ENCODE peak calls at places on chromosomes 4 and X, in six cellular contexts. L is OCI-LY7, Q is A549, O is prostate gland, E is RWPE2, Y is right lobe of liver. H is an unnamed sample. For H3K4me1, the result is how much of the 10 kb centered on the place peaks cover.

GRCh38 chr4:184417802-184418511 is 56.4 kb downstream of the IRF2 start:
- DNase-seq in O (peak), Q (peak), Y (no peak), E (peak), L (no peak), H (no peak)

GRCh38 chrX:49041683-49042529 is 1.3 kb downstream of the TFE3 start:
- DNase-seq in L (peak), Q (peak), E (no peak), Y (no peak), O (no peak), H (no peak)

GRCh38 chr4:83731609-83732008 is 195.7 kb downstream of the GPAT3 start:
- DNase-seq in E (no peak), Y (no peak), Q (no peak), O (no peak), L (no peak), H (no peak)

GRCh38 chr4:139184129-139184528 is 7.1 kb upstream of the ELF2 start:
- DNase-seq in Q (no peak), E (no peak), O (no peak), Y (no peak), L (peak), H (no peak)

GRCh38 chrX:75609361-75609760 is 86.5 kb upstream of the ZDHHC15 start:
- DNase-seq in L (no peak), E (no peak), Q (no peak), O (no peak), Y (no peak), H (no peak)

GRCh38 chr4:159071178-159071968 is 31.5 kb upstream of the RAPGEF2 start:
- DNase-seq in Y (no peak), O (no peak), Q (no peak), L (no peak), E (no peak), H (no peak)

GRCh38 chr4:67765401-67765800 is 11.2 kb upstream of the GNRHR start:
- DNase-seq in Y (no peak), E (no peak), Q (no peak), L (no peak), O (no peak), H (no peak)

GRCh38 chr4:76963136-76963477 is 13.6 kb downstream of the SEPTIN11 start:
- DNase-seq in O (no peak), L (no peak), E (no peak), Q (no peak), Y (no peak), H (no peak)

GRCh38 chrX:38987135-38987780 is 186.0 kb downstream of the MID1IP1 start:
- DNase-seq in L (no peak), E (no peak), Q (no peak), Y (no peak), O (no peak), H (peak)

GRCh38 chrX:2508648-2509335 is 8.0 kb upstream of the DHRSX start:
- DNase-seq in E (no peak), L (no peak), O (no peak), Q (no peak), Y (no peak), H (no peak)

GRCh38 chr4:105232374-105232773 is 85.7 kb downstream of the TET2 start:
- DNase-seq in Y (no peak), L (no peak), O (no peak), Q (no peak), E (no peak), H (no peak)

GRCh38 chr4:105022811-105023667 is 123.6 kb upstream of the TET2 start:
- DNase-seq in Q (no peak), Y (no peak), O (no peak), L (no peak), E (no peak), H (no peak)

GRCh38 chrX:52576946-52577345 is 60.1 kb upstream of the XAGE1B start:
- DNase-seq in Y (no peak), E (no peak), O (no peak), L (no peak), Q (no peak), H (peak)

GRCh38 chr4:157713342-157713741 is 459.5 kb downstream of the GASK1B start:
- DNase-seq in L (no peak), E (no peak), O (no peak), Y (no peak), Q (no peak), H (no peak)

GRCh38 chrX:121030083-121030482 is 17.3 kb upstream of the GLUD2 start:
- DNase-seq in Y (no peak), O (no peak), Q (no peak), L (no peak), E (no peak), H (no peak)

GRCh38 chr4:81030617-81031388 is at the start of gene BMP3:
- DNase-seq in O (peak), E (no peak), L (peak), Q (no peak), Y (no peak), H (peak)

GRCh38 chr4:153790962-153791551 is 2.2 kb upstream of the SFRP2 start:
- DNase-seq in E (no peak), Y (no peak), L (no peak), O (no peak), Q (no peak), H (no peak)

GRCh38 chr4:180913750-180914149 is 1329.5 kb upstream of the TENM3 start:
- DNase-seq in Q (no peak), Y (no peak), E (no peak), O (no peak), L (no peak), H (no peak)

GRCh38 chrX:118773782-118774181 is 46.4 kb downstream of the IL13RA1 start:
- DNase-seq in L (no peak), E (no peak), O (peak), Y (no peak), Q (no peak), H (peak)

GRCh38 chr4:115537387-115537786 is 424.0 kb upstream of the NDST4 start:
- DNase-seq in E (no peak), O (no peak), Y (no peak), L (peak), Q (no peak), H (no peak)

GRCh38 chr4:168868044-168868855 is 141.8 kb downstream of the CBR4 start:
- DNase-seq in O (no peak), Q (no peak), L (no peak), Y (no peak), E (no peak), H (no peak)

GRCh38 chr4:2292679-2293108 is 30.8 kb upstream of the MXD4 start:
- DNase-seq in L (no peak), E (no peak), Y (no peak), Q (no peak), O (no peak), H (no peak)

GRCh38 chr4:78075986-78076385 is 18.9 kb downstream of the FRAS1 start:
- DNase-seq in O (no peak), Y (no peak), L (no peak), Q (no peak), E (no peak), H (no peak)

GRCh38 chr4:95102391-95102790 is 344.6 kb downstream of the BMPR1B start:
- DNase-seq in Y (no peak), L (no peak), E (no peak), O (no peak), Q (no peak), H (no peak)

GRCh38 chr4:54001558-54002365 is 62.6 kb downstream of the CHIC2 start:
- DNase-seq in Y (no peak), O (no peak), L (no peak), E (no peak), Q (no peak), H (no peak)

GRCh38 chr4:102363033-102363432 is 17.8 kb upstream of the SLC39A8 start:
- DNase-seq in E (no peak), L (no peak), Q (no peak), Y (no peak), O (no peak), H (peak)
- H3K27ac ChIP-seq in E (no peak), L (no peak), Q (no peak), Y (no peak), O (no peak), H (peak)

DNA sequence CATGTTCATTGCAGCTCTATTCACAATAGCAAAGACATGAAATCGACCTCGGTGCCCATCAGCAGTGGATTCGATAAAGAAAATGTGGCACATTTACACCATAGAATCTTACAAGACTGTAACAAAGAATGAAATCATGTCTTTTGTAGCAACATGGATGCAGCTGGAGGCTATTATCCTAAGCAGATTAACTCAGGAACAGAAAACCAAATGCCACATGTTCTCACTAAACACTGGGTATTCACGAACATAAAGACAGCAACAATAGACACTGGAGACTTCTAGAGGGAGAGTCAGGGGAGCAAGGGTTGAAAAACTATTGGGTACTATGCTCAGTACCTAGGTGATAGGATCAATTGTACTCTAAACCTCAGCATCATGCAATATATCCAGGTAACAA is 180.5 kb downstream of the PPP1R2C start:
- DNase-seq in E (no peak), L (no peak), Y (no peak), Q (no peak), O (no peak), H (no peak)
- H3K4me1 ChIP-seq in E (under half), L (under half), Y (under half), Q (under half), O (under half), H (under half)

DNA sequence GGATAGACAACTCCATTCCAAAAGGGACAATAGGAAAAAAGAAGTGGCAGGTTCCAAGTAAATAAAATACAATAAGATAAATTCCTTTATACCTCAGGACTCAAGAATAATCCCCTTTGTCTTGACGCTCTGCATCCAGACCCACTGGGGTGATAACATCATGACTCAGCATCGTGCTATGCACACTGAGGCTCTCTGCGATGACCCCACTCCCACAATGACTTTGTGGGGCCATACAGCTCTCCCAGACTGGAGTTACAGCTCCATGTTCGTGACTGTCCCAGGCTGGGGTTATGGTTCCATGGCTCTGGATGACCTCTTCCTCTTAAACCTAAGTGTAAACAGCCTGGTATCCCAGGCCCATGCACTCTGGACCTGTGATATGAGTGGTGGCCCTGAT is 254.5 kb upstream of the ADGRL3 start:
- DNase-seq in Q (no peak), E (no peak), L (no peak), Y (no peak), O (no peak), H (no peak)
- H3K27ac ChIP-seq in Q (no peak), E (no peak), L (no peak), Y (no peak), O (no peak), H (no peak)

GRCh38 chr4:88597970-88598369 is 5.7 kb downstream of the HERC3 start:
- DNase-seq in Y (no peak), E (no peak), O (no peak), L (no peak), Q (no peak), H (no peak)
- H3K4me1 ChIP-seq in Y (under half), E (half or more), O (under half), L (under half), Q (under half), H (under half)

DNA sequence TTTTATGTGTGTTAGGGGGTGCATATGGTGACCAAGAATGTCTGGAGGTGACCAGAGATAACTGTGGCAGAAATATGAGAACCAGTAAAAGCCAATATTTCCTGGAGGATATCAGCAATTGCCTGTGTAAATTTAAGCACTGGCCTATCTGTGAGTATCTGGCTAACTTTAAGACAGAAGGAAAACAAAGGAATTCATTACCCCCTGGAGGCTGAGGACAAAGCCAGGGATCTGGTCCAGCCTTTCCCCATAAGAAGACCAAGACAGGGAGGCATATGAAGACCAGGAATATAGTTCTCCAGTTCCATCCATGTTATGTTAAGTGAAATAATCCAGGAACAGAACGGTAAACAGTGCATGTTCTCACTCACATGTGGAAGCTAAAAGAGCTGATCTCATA is 49.2 kb downstream of the MFAP3L start:
- DNase-seq in L (no peak), O (no peak), E (no peak), Y (no peak), Q (no peak), H (no peak)
- H3K27ac ChIP-seq in L (no peak), O (no peak), E (no peak), Y (no peak), Q (no peak), H (no peak)

H was measured in transverse colon.